ENCODE peak calls at places on chromosomes 7 and 10, in four cellular contexts. S is neuronal stem cell, E is H9, F is IMR-90. Y is an unnamed sample.

GRCh38 chr7:137402535-137403258 is 59.2 kb upstream of the PTN start:
- DNase-seq in F (no peak), S (peak), E (no peak), Y (no peak)

GRCh38 chr10:133511907-133512528 is 15.1 kb upstream of the CYP2E1 start:
- DNase-seq in F (no peak), E (no peak), S (no peak), Y (no peak)

GRCh38 chr10:56856569-56856968 is 495.5 kb upstream of the ZWINT start:
- DNase-seq in E (no peak), F (no peak), S (no peak), Y (no peak)

GRCh38 chr10:6347391-6347951 is 144.7 kb downstream of the PFKFB3 start:
- DNase-seq in S (no peak), F (peak), E (no peak), Y (no peak)

GRCh38 chr10:111023060-111023459 is 53.8 kb upstream of the ADRA2A start:
- DNase-seq in E (no peak), F (no peak), S (no peak), Y (no peak)

GRCh38 chr10:91758303-91759146 is 39.7 kb upstream of the TNKS2 start:
- DNase-seq in F (peak), E (no peak), S (peak), Y (peak)

GRCh38 chr7:155349601-155350331 is 52.1 kb downstream of the INSIG1 start:
- DNase-seq in F (no peak), S (no peak), E (peak), Y (no peak)

GRCh38 chr10:61097026-61097425 is 153.0 kb upstream of the RHOBTB1 start:
- DNase-seq in E (no peak), S (no peak), F (no peak), Y (no peak)

GRCh38 chr7:71244023-71244422 is 112.1 kb downstream of the GALNT17 start:
- DNase-seq in E (no peak), F (no peak), S (no peak), Y (no peak)

GRCh38 chr7:30476401-30477145 is 2.0 kb downstream of the NOD1 start:
- DNase-seq in E (no peak), F (no peak), S (no peak), Y (no peak)

GRCh38 chr10:60964257-60965235 is 20.6 kb upstream of the RHOBTB1 start:
- DNase-seq in S (peak), E (peak), F (peak), Y (peak)

GRCh38 chr10:47379445-47379785 is 4.7 kb downstream of the ZNF488 start:
- DNase-seq in S (no peak), F (no peak), E (no peak), Y (no peak)

GRCh38 chr10:127168251-127168650 is 28.1 kb downstream of the INSYN2A start:
- DNase-seq in F (no peak), E (no peak), S (no peak), Y (no peak)

GRCh38 chr7:77696643-77697534 is 630 bp downstream of the RSBN1L start:
- DNase-seq in F (peak), E (peak), S (peak), Y (peak)

GRCh38 chr10:1454428-1454827 is 282.9 kb downstream of the ADARB2 start:
- DNase-seq in F (no peak), E (no peak), S (no peak), Y (no peak)
- H3K9ac ChIP-seq in F (no peak), E (no peak), S (no peak), Y (no peak)

DNA sequence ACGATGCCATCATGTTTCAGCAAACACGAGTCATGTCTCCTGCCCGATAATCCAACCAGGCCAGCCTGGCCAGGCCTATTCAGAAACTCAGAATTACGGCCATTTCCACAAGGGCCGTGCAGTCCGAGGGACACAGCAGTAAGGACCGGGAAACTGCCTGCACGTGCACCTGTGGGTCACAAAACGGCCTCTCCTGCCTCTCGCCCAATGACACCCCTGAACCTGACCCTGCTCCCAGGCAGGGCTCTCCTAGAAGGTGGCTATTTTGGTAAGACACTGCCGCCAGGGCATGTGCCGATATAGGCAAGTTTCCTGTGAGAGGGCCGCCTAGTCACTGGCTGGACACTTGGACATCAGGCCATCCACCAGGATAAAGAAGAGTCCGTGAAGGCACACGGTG is 196.7 kb downstream of the TCERG1L start:
- DNase-seq in F (no peak), E (no peak), S (no peak), Y (no peak)
- H2BK5ac ChIP-seq in F (no peak), E (no peak), S (no peak), Y (no peak)

GRCh38 chr10:70705121-70705861 is 33.0 kb downstream of the ADAMTS14 start:
- DNase-seq in E (no peak), F (no peak), S (no peak), Y (no peak)
- H4K91ac ChIP-seq in E (no peak), F (no peak), S (no peak), Y (no peak)

GRCh38 chr7:47943676-47944474 is 4.4 kb downstream of the PKD1L1 start:
- DNase-seq in F (no peak), E (no peak), S (no peak), Y (no peak)

GRCh38 chr7:47942132-47942531 is 6.1 kb downstream of the PKD1L1 start:
- DNase-seq in F (no peak), S (no peak), E (no peak), Y (peak)

GRCh38 chr7:47945261-47946015 is 2.8 kb downstream of the PKD1L1 start:
- DNase-seq in E (no peak), F (peak), S (peak), Y (peak)

GRCh38 chr7:47946581-47947354 is 1.5 kb downstream of the PKD1L1 start:
- DNase-seq in S (no peak), E (no peak), F (no peak), Y (no peak)

DNA sequence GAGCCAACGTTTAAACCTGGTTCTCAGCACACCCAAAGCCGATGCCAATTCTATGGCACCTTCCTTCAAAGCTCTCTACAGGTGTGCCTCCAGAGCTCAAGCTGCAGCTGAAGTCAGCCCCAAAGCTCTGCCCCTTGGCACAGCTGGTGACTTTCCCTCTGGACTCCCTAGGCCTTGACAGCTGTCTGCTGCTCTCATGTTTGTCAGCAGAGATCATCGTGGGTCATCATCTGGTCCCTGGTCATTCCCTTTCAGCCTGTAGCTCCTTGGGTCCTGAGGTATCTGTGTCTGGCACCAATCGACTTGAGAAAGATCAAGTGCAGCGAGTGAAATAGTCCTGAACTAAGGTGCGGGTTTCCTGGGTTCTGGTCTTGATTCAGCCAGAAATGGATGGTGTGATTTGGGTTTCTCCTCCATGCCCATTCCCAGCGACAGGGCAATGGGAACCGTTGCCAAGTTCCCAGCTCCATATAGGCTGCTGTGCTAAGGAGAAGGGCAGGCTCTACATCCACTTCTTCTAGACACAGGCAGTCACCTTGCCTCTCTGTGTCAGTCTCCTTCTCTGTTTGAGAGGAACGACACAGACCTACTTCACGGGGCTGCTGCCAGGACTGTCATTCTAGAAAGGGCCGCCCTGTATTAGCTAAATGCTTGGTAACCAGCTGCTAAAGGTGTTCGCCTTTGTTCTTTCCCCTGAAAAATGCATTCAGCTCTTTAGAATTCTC is 3.6 kb downstream of the PKD1L1 start:
- DNase-seq in E (no peak), F (no peak), S (no peak), Y (no peak)
- H3K9ac ChIP-seq in E (no peak), F (no peak), S (no peak), Y (no peak)

GRCh38 chr7:25753837-25754236 is 398.2 kb upstream of the NFE2L3 start:
- DNase-seq in E (no peak), F (no peak), S (no peak), Y (no peak)
- H2BK5ac ChIP-seq in E (no peak), F (no peak), S (peak), Y (no peak)

GRCh38 chr7:91940572-91941341 is at the start of gene AKAP9:
- DNase-seq in F (peak), E (peak), S (peak), Y (peak)
- H4K91ac ChIP-seq in F (peak), E (no peak), S (no peak), Y (peak)

GRCh38 chr10:130190065-130190736 is 54.0 kb downstream of the GLRX3 start:
- DNase-seq in S (peak), F (peak), E (peak), Y (peak)
- H3K9ac ChIP-seq in S (peak), F (peak), E (no peak), Y (peak)

GRCh38 chr7:127608446-127608845 is 9.5 kb downstream of the PAX4 start:
- DNase-seq in S (no peak), F (no peak), E (no peak), Y (no peak)
- H2BK5ac ChIP-seq in S (no peak), F (no peak), E (no peak), Y (no peak)

GRCh38 chr10:48656928-48657327 is 27.7 kb upstream of the WDFY4 start:
- DNase-seq in S (no peak), F (no peak), E (no peak), Y (no peak)

GRCh38 chr10:48658243-48658888 is 26.3 kb upstream of the WDFY4 start:
- DNase-seq in E (peak), S (peak), F (peak), Y (peak)

GRCh38 chr10:48653944-48654698 is 30.6 kb upstream of the WDFY4 start:
- DNase-seq in F (no peak), S (no peak), E (no peak), Y (no peak)

GRCh38 chr10:48655426-48656240 is 29.0 kb upstream of the WDFY4 start:
- DNase-seq in E (no peak), F (peak), S (no peak), Y (peak)

GRCh38 chr10:48656241-48656921 is 28.3 kb upstream of the WDFY4 start:
- DNase-seq in E (peak), F (peak), S (peak), Y (peak)
- H4K91ac ChIP-seq in E (no peak), F (peak), S (no peak), Y (peak)

GRCh38 chr10:82396886-82397285 is 521.9 kb downstream of the NRG3 start:
- DNase-seq in E (no peak), S (no peak), F (no peak), Y (no peak)
- H3K9ac ChIP-seq in E (no peak), S (no peak), F (no peak), Y (no peak)